ENCODE peak calls at places on chromosomes 1 and 21, in five cellular contexts. One of them, this sample, is unnamed.

GRCh38 chr1:51907079-51907702 is 28.7 kb upstream of the NRDC start:
- DNase-seq in progenitor cell of endocrine pancreas: no peak
- DNase-seq in kidney: no peak
- DNase-seq in BJ: no peak
- DNase-seq in fibroblast of mammary gland: peak; percentile 19
- DNase-seq in this sample: no peak

GRCh38 chr1:113684153-113684541 is 75.1 kb downstream of the PHTF1 start:
- DNase-seq in kidney: peak; percentile 75
- DNase-seq in BJ: peak; percentile 16
- DNase-seq in progenitor cell of endocrine pancreas: no peak
- DNase-seq in fibroblast of mammary gland: peak; percentile 85
- DNase-seq in this sample: no peak

GRCh38 chr1:65812065-65812464 is 19.4 kb downstream of the PDE4B start:
- DNase-seq in progenitor cell of endocrine pancreas: no peak
- DNase-seq in fibroblast of mammary gland: peak; percentile 96
- DNase-seq in kidney: no peak
- DNase-seq in BJ: peak; percentile 59
- DNase-seq in this sample: peak; percentile 41

GRCh38 chr1:22639286-22639685 is 2.9 kb downstream of the C1QA start:
- DNase-seq in kidney: no peak
- DNase-seq in fibroblast of mammary gland: peak; percentile 42
- DNase-seq in progenitor cell of endocrine pancreas: no peak
- DNase-seq in BJ: peak; percentile 6
- DNase-seq in this sample: no peak

GRCh38 chr1:232303221-232303620 is 326.7 kb downstream of the SIPA1L2 start:
- DNase-seq in progenitor cell of endocrine pancreas: no peak
- DNase-seq in fibroblast of mammary gland: no peak
- DNase-seq in kidney: no peak
- DNase-seq in BJ: no peak
- DNase-seq in this sample: no peak

GRCh38 chr21:34205811-34206635 is 132.6 kb downstream of the MRPS6 start:
- DNase-seq in progenitor cell of endocrine pancreas: no peak
- DNase-seq in fibroblast of mammary gland: peak; percentile 54
- DNase-seq in kidney: no peak
- DNase-seq in BJ: no peak
- DNase-seq in this sample: peak; percentile 49

GRCh38 chr1:151043163-151043562 is 4.4 kb upstream of the C1orf56 start:
- DNase-seq in BJ: no peak
- DNase-seq in fibroblast of mammary gland: no peak
- DNase-seq in progenitor cell of endocrine pancreas: no peak
- DNase-seq in kidney: no peak
- DNase-seq in this sample: no peak

GRCh38 chr1:227215863-227216510 is 102.3 kb downstream of the CDC42BPA start:
- DNase-seq in fibroblast of mammary gland: peak; percentile 12
- DNase-seq in progenitor cell of endocrine pancreas: no peak
- DNase-seq in BJ: no peak
- DNase-seq in kidney: no peak
- DNase-seq in this sample: no peak

GRCh38 chr21:36818051-36818450 is 119.1 kb downstream of the SIM2 start:
- DNase-seq in BJ: no peak
- DNase-seq in kidney: no peak
- DNase-seq in fibroblast of mammary gland: no peak
- DNase-seq in progenitor cell of endocrine pancreas: no peak
- DNase-seq in this sample: no peak

GRCh38 chr1:7587726-7588456 is 183.2 kb upstream of the VAMP3 start:
- DNase-seq in progenitor cell of endocrine pancreas: no peak
- DNase-seq in kidney: peak; percentile 58
- DNase-seq in BJ: no peak
- DNase-seq in fibroblast of mammary gland: no peak
- DNase-seq in this sample: no peak

GRCh38 chr1:100479620-100480338 is 58.2 kb upstream of the GPR88 start:
- DNase-seq in BJ: no peak
- DNase-seq in kidney: no peak
- DNase-seq in fibroblast of mammary gland: no peak
- DNase-seq in progenitor cell of endocrine pancreas: no peak
- DNase-seq in this sample: no peak

GRCh38 chr1:7579016-7579415 is 192.1 kb upstream of the VAMP3 start:
- DNase-seq in kidney: peak; percentile 49
- DNase-seq in BJ: no peak
- DNase-seq in progenitor cell of endocrine pancreas: no peak
- DNase-seq in fibroblast of mammary gland: no peak
- DNase-seq in this sample: no peak

GRCh38 chr1:225737866-225738265 is 39.8 kb upstream of the SRP9 start:
- DNase-seq in BJ: no peak
- DNase-seq in kidney: no peak
- DNase-seq in progenitor cell of endocrine pancreas: no peak
- DNase-seq in fibroblast of mammary gland: no peak
- DNase-seq in this sample: no peak

GRCh38 chr1:30928171-30928570 is 19.6 kb upstream of the SDC3 start:
- DNase-seq in progenitor cell of endocrine pancreas: no peak
- DNase-seq in kidney: no peak
- DNase-seq in fibroblast of mammary gland: no peak
- DNase-seq in BJ: no peak
- DNase-seq in this sample: no peak

GRCh38 chr1:221664253-221664652 is 77.6 kb downstream of the DUSP10 start:
- DNase-seq in fibroblast of mammary gland: no peak
- DNase-seq in BJ: no peak
- DNase-seq in kidney: no peak
- DNase-seq in progenitor cell of endocrine pancreas: no peak
- DNase-seq in this sample: no peak

GRCh38 chr21:44616591-44616926 is 4.7 kb downstream of the KRTAP10-8 start:
- DNase-seq in BJ: no peak
- DNase-seq in kidney: no peak
- DNase-seq in progenitor cell of endocrine pancreas: no peak
- DNase-seq in fibroblast of mammary gland: no peak
- DNase-seq in this sample: no peak

GRCh38 chr1:113291777-113292659 is 98.3 kb upstream of the MAGI3 start:
- DNase-seq in fibroblast of mammary gland: no peak
- DNase-seq in BJ: no peak
- DNase-seq in kidney: no peak
- DNase-seq in progenitor cell of endocrine pancreas: no peak
- DNase-seq in this sample: no peak

GRCh38 chr1:14520514-14521163 is 77.8 kb upstream of the KAZN start:
- DNase-seq in fibroblast of mammary gland: peak; percentile 50
- DNase-seq in kidney: no peak
- DNase-seq in BJ: no peak
- DNase-seq in progenitor cell of endocrine pancreas: no peak
- DNase-seq in this sample: no peak

GRCh38 chr1:39981957-39982356 is 27.0 kb downstream of the MFSD2A start:
- DNase-seq in kidney: no peak
- DNase-seq in BJ: peak; percentile 64
- DNase-seq in progenitor cell of endocrine pancreas: no peak
- DNase-seq in fibroblast of mammary gland: peak; percentile 85
- DNase-seq in this sample: peak; percentile 30

GRCh38 chr1:203202431-203203245 is 16.1 kb upstream of the CHI3L1 start:
- DNase-seq in BJ: peak; percentile 69
- DNase-seq in progenitor cell of endocrine pancreas: no peak
- DNase-seq in fibroblast of mammary gland: peak; percentile 94
- DNase-seq in kidney: no peak
- DNase-seq in this sample: peak; percentile 79

GRCh38 chr1:36656838-36657237 is 174.1 kb upstream of the CSF3R start:
- DNase-seq in BJ: no peak
- DNase-seq in progenitor cell of endocrine pancreas: no peak
- DNase-seq in kidney: no peak
- DNase-seq in fibroblast of mammary gland: no peak
- DNase-seq in this sample: no peak

GRCh38 chr1:2640626-2641025 is 7.8 kb upstream of the MMEL1 start:
- DNase-seq in fibroblast of mammary gland: no peak
- DNase-seq in kidney: no peak
- DNase-seq in progenitor cell of endocrine pancreas: no peak
- DNase-seq in BJ: no peak
- DNase-seq in this sample: no peak

GRCh38 chr1:6310116-6310848 is 49.4 kb upstream of the GPR153 start:
- DNase-seq in progenitor cell of endocrine pancreas: no peak
- DNase-seq in BJ: no peak
- DNase-seq in fibroblast of mammary gland: no peak
- DNase-seq in kidney: no peak
- DNase-seq in this sample: no peak

GRCh38 chr1:200889571-200889970 is 5.1 kb upstream of the INAVA start:
- DNase-seq in fibroblast of mammary gland: no peak
- DNase-seq in kidney: no peak
- DNase-seq in progenitor cell of endocrine pancreas: no peak
- DNase-seq in BJ: no peak
- DNase-seq in this sample: no peak

GRCh38 chr1:116147972-116148371 is 36.8 kb downstream of the MAB21L3 start:
- DNase-seq in progenitor cell of endocrine pancreas: no peak
- DNase-seq in fibroblast of mammary gland: no peak
- DNase-seq in BJ: no peak
- DNase-seq in kidney: no peak
- DNase-seq in this sample: no peak
- TF ChIP-seq CTCF in progenitor cell of endocrine pancreas: no peak
- TF ChIP-seq CTCF in fibroblast of mammary gland: no peak
- TF ChIP-seq CTCF in BJ: no peak
- TF ChIP-seq CTCF in kidney: no peak
- TF ChIP-seq CTCF in this sample: no peak

GRCh38 chr1:234000557-234001081 is 96.1 kb downstream of the SLC35F3 start:
- DNase-seq in progenitor cell of endocrine pancreas: no peak
- DNase-seq in kidney: no peak
- DNase-seq in fibroblast of mammary gland: no peak
- DNase-seq in BJ: no peak
- DNase-seq in this sample: no peak
- TF ChIP-seq CTCF in progenitor cell of endocrine pancreas: no peak
- TF ChIP-seq CTCF in kidney: no peak
- TF ChIP-seq CTCF in fibroblast of mammary gland: no peak
- TF ChIP-seq CTCF in BJ: no peak
- TF ChIP-seq CTCF in this sample: no peak

GRCh38 chr1:88681223-88681622 is 2.9 kb upstream of the PKN2 start:
- DNase-seq in BJ: no peak
- DNase-seq in fibroblast of mammary gland: no peak
- DNase-seq in kidney: no peak
- DNase-seq in progenitor cell of endocrine pancreas: no peak
- DNase-seq in this sample: no peak

GRCh38 chr1:88684482-88685238 is 587 bp downstream of the PKN2 start:
- DNase-seq in kidney: peak; percentile 90
- DNase-seq in BJ: no peak
- DNase-seq in progenitor cell of endocrine pancreas: peak; percentile 60
- DNase-seq in fibroblast of mammary gland: peak; percentile 47
- DNase-seq in this sample: no peak

GRCh38 chr1:88683516-88683847 is 591 bp upstream of the PKN2 start:
- DNase-seq in kidney: peak; percentile 84
- DNase-seq in BJ: peak; percentile 5
- DNase-seq in fibroblast of mammary gland: no peak
- DNase-seq in progenitor cell of endocrine pancreas: peak; percentile 18
- DNase-seq in this sample: no peak

GRCh38 chr1:88685239-88685604 is 1.1 kb downstream of the PKN2 start:
- DNase-seq in BJ: no peak
- DNase-seq in progenitor cell of endocrine pancreas: no peak
- DNase-seq in fibroblast of mammary gland: peak; percentile 15
- DNase-seq in kidney: no peak
- DNase-seq in this sample: no peak

GRCh38 chr1:88683848-88684481 is at the start of gene PKN2:
- DNase-seq in kidney: peak; percentile 99
- DNase-seq in BJ: peak; percentile 92
- DNase-seq in fibroblast of mammary gland: peak; percentile 97
- DNase-seq in progenitor cell of endocrine pancreas: peak; percentile 94
- DNase-seq in this sample: peak; percentile 97
- TF ChIP-seq CTCF in kidney: peak; percentile 19
- TF ChIP-seq CTCF in BJ: peak; percentile 29
- TF ChIP-seq CTCF in fibroblast of mammary gland: no peak
- TF ChIP-seq CTCF in progenitor cell of endocrine pancreas: peak; percentile 21
- TF ChIP-seq CTCF in this sample: peak; percentile 17

GRCh38 chr1:1206376-1207253 is at the start of gene TNFRSF18:
- DNase-seq in BJ: no peak
- DNase-seq in fibroblast of mammary gland: no peak
- DNase-seq in kidney: peak; percentile 82
- DNase-seq in progenitor cell of endocrine pancreas: no peak
- DNase-seq in this sample: no peak

GRCh38 chr1:1204998-1205768 is 1.2 kb downstream of the TNFRSF18 start:
- DNase-seq in kidney: peak; percentile 69
- DNase-seq in BJ: no peak
- DNase-seq in progenitor cell of endocrine pancreas: no peak
- DNase-seq in fibroblast of mammary gland: no peak
- DNase-seq in this sample: no peak

GRCh38 chr1:1207254-1207902 is 986 bp upstream of the TNFRSF18 start:
- DNase-seq in kidney: peak; percentile 60
- DNase-seq in progenitor cell of endocrine pancreas: no peak
- DNase-seq in fibroblast of mammary gland: no peak
- DNase-seq in BJ: no peak
- DNase-seq in this sample: no peak

GRCh38 chr1:1204425-1204920 is 1.9 kb downstream of the TNFRSF18 start:
- DNase-seq in fibroblast of mammary gland: no peak
- DNase-seq in kidney: no peak
- DNase-seq in progenitor cell of endocrine pancreas: no peak
- DNase-seq in BJ: no peak
- DNase-seq in this sample: no peak

DNA sequence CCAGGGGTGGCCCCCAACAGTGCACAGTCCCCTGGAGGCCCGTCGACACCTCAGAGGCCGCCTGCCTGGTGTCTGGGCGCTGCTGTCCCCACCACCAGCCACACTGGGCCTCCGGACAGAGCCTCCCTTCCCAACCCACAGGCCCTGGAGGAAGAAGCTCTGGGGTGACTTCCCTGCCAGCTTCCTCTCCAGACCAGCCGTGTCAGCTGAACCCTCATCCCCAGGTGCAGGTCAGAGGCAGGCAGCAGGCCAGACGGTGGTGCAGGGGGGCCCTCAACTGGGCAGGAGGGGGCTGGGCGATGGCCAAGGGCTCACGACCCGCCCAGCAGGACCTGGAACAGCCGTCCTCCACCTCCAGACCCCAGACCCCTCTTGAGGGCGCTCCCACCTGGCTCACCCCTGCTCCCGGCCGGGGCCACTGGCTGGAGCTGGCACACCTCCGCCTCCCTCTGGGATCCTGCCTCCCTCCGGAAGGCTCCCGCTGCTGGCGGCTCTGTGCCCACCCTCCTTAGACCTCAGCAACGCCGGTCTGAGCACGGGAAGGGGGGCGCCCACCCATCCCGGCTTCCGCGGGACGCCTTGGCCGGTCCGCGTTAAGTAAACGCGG is 520 bp downstream of the TNFRSF18 start:
- DNase-seq in BJ: no peak
- DNase-seq in kidney: peak; percentile 76
- DNase-seq in fibroblast of mammary gland: no peak
- DNase-seq in progenitor cell of endocrine pancreas: no peak
- DNase-seq in this sample: no peak
- TF ChIP-seq CTCF in BJ: no peak
- TF ChIP-seq CTCF in kidney: no peak
- TF ChIP-seq CTCF in fibroblast of mammary gland: no peak
- TF ChIP-seq CTCF in progenitor cell of endocrine pancreas: no peak
- TF ChIP-seq CTCF in this sample: no peak

DNA sequence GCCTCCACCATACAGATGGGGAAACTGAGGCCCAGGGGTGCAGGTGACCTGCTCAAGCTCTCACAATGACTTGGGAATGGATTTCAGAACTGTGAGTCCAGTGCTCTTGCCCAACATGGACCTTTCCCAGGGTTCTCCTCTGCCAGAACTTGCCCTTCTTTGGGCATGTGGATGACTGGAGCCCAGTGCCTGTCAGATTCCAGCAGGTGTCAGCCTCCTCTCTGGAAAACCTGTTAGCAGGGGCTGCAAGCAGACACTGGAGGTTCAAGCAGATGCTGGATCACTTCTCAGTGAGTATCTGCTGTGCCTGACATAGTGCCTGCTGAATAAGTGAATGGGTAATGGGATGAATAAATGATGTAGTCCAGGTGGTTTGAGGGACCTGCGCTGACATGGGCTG is 314.2 kb upstream of the POU3F1 start:
- DNase-seq in BJ: no peak
- DNase-seq in progenitor cell of endocrine pancreas: no peak
- DNase-seq in fibroblast of mammary gland: no peak
- DNase-seq in kidney: no peak
- DNase-seq in this sample: no peak
- TF ChIP-seq CTCF in BJ: no peak
- TF ChIP-seq CTCF in progenitor cell of endocrine pancreas: no peak
- TF ChIP-seq CTCF in fibroblast of mammary gland: no peak
- TF ChIP-seq CTCF in kidney: no peak
- TF ChIP-seq CTCF in this sample: no peak

GRCh38 chr1:204600968-204601367 is 84.6 kb downstream of the LRRN2 start:
- DNase-seq in kidney: no peak
- DNase-seq in progenitor cell of endocrine pancreas: no peak
- DNase-seq in fibroblast of mammary gland: no peak
- DNase-seq in BJ: no peak
- DNase-seq in this sample: no peak
- TF ChIP-seq CTCF in kidney: no peak
- TF ChIP-seq CTCF in progenitor cell of endocrine pancreas: peak; percentile 34
- TF ChIP-seq CTCF in fibroblast of mammary gland: peak; percentile 17
- TF ChIP-seq CTCF in BJ: peak; percentile 10
- TF ChIP-seq CTCF in this sample: no peak